ENCODE peak calls at places on chromosomes 4 and X, in ten cellular contexts. W, X, A, F, P, B, Z, E, V and L are unnamed samples.

GRCh38 chrX:150094996-150095395 is 156.7 kb upstream of the EOLA2 start:
- DNase-seq in W (no peak), X (no peak), A (no peak), F (no peak), P (peak), B (no peak), Z (no peak), E (no peak), V (no peak), L (no peak)

GRCh38 chr4:75004755-75005668 is 72.1 kb downstream of the PARM1 start:
- DNase-seq in W (no peak), X (no peak), A (no peak), F (no peak), P (no peak), B (no peak), Z (no peak), E (no peak), V (peak), L (peak)

GRCh38 chr4:42915484-42915883 is 23.0 kb downstream of the GRXCR1 start:
- DNase-seq in W (no peak), X (no peak), A (no peak), F (no peak), P (no peak), B (peak), Z (no peak), E (no peak), V (peak), L (no peak)

GRCh38 chr4:152352645-152353116 is 183.2 kb downstream of the FBXW7 start:
- DNase-seq in W (peak), X (peak), A (peak), F (peak), P (peak), B (peak), Z (no peak), E (peak), V (peak), L (peak)

GRCh38 chr4:114807759-114808404 is 209.3 kb downstream of the UGT8 start:
- DNase-seq in W (peak), X (no peak), A (peak), F (peak), P (peak), B (peak), Z (no peak), E (no peak), V (peak), L (peak)

GRCh38 chrX:134186362-134187121 is 50.4 kb upstream of the CCDC160 start:
- DNase-seq in W (no peak), X (no peak), A (no peak), F (peak), P (no peak), B (no peak), Z (no peak), E (peak), V (peak), L (peak)

GRCh38 chr4:139142980-139143379 is 34.0 kb downstream of the ELF2 start:
- DNase-seq in W (no peak), X (no peak), A (no peak), F (no peak), P (no peak), B (no peak), Z (no peak), E (no peak), V (no peak), L (no peak)

GRCh38 chrX:40073439-40074054 is 24.2 kb downstream of the BCOR start:
- DNase-seq in W (no peak), X (no peak), A (no peak), F (no peak), P (no peak), B (no peak), Z (peak), E (no peak), V (no peak), L (no peak)

GRCh38 chrX:97026406-97026805 is 142.7 kb downstream of the RPA4 start:
- DNase-seq in W (no peak), X (no peak), A (no peak), F (no peak), P (peak), B (peak), Z (no peak), E (no peak), V (peak), L (no peak)